ENCODE peak calls at places on chromosomes 16 and 17, in eight cellular contexts. One of them, this sample, is unnamed.
A peak's percentile ranks its signal among the peaks of the same experiment; 100 is the strongest.

GRCh38 chr17:72063262-72063661 is 57.6 kb upstream of the SOX9 start:
- DNase-seq in coronary artery: no peak
- DNase-seq in mesothelial cell of epicardium: no peak
- DNase-seq in heart right ventricle: no peak
- DNase-seq in AG04449: no peak
- DNase-seq in activated CD8-positive, alpha-beta T cell treated with anti-CD3 and anti-CD28 coated beads for 36 hours: no peak
- DNase-seq in right atrium auricular region: no peak
- DNase-seq in fibroblast of lung: no peak
- DNase-seq in this sample: no peak

GRCh38 chr17:29572691-29573557 is 4.4 kb downstream of the TP53I13 start:
- DNase-seq in coronary artery: peak; percentile 75
- DNase-seq in mesothelial cell of epicardium: peak; percentile 37
- DNase-seq in heart right ventricle: peak; percentile 72
- DNase-seq in AG04449: no peak
- DNase-seq in activated CD8-positive, alpha-beta T cell treated with anti-CD3 and anti-CD28 coated beads for 36 hours: peak; percentile 76
- DNase-seq in right atrium auricular region: no peak
- DNase-seq in fibroblast of lung: peak; percentile 66
- DNase-seq in this sample: no peak

GRCh38 chr17:14091367-14091766 is 22.1 kb downstream of the COX10 start:
- DNase-seq in coronary artery: no peak
- DNase-seq in mesothelial cell of epicardium: no peak
- DNase-seq in heart right ventricle: no peak
- DNase-seq in AG04449: peak; percentile 34
- DNase-seq in activated CD8-positive, alpha-beta T cell treated with anti-CD3 and anti-CD28 coated beads for 36 hours: no peak
- DNase-seq in right atrium auricular region: no peak
- DNase-seq in fibroblast of lung: peak; percentile 61
- DNase-seq in this sample: no peak

GRCh38 chr17:36198831-36199465 is 2.4 kb upstream of the CCL3L1 start:
- DNase-seq in coronary artery: no peak
- DNase-seq in mesothelial cell of epicardium: no peak
- DNase-seq in heart right ventricle: no peak
- DNase-seq in AG04449: no peak
- DNase-seq in activated CD8-positive, alpha-beta T cell treated with anti-CD3 and anti-CD28 coated beads for 36 hours: peak; percentile 78
- DNase-seq in right atrium auricular region: no peak
- DNase-seq in fibroblast of lung: no peak
- DNase-seq in this sample: no peak

GRCh38 chr16:48531011-48531962 is 78.7 kb downstream of the N4BP1 start:
- DNase-seq in coronary artery: no peak
- DNase-seq in mesothelial cell of epicardium: no peak
- DNase-seq in heart right ventricle: no peak
- DNase-seq in AG04449: no peak
- DNase-seq in activated CD8-positive, alpha-beta T cell treated with anti-CD3 and anti-CD28 coated beads for 36 hours: no peak
- DNase-seq in right atrium auricular region: no peak
- DNase-seq in fibroblast of lung: no peak
- DNase-seq in this sample: no peak

GRCh38 chr16:56617212-56618085 is 8.1 kb upstream of the MT1E start:
- DNase-seq in coronary artery: peak; percentile 86
- DNase-seq in mesothelial cell of epicardium: no peak
- DNase-seq in heart right ventricle: peak; percentile 83
- DNase-seq in AG04449: no peak
- DNase-seq in activated CD8-positive, alpha-beta T cell treated with anti-CD3 and anti-CD28 coated beads for 36 hours: peak; percentile 81
- DNase-seq in right atrium auricular region: peak; percentile 84
- DNase-seq in fibroblast of lung: peak; percentile 73
- DNase-seq in this sample: no peak

GRCh38 chr17:12591336-12591735 is 74.4 kb upstream of the MYOCD start:
- DNase-seq in coronary artery: no peak
- DNase-seq in mesothelial cell of epicardium: no peak
- DNase-seq in heart right ventricle: no peak
- DNase-seq in AG04449: no peak
- DNase-seq in activated CD8-positive, alpha-beta T cell treated with anti-CD3 and anti-CD28 coated beads for 36 hours: no peak
- DNase-seq in right atrium auricular region: no peak
- DNase-seq in fibroblast of lung: no peak
- DNase-seq in this sample: no peak

GRCh38 chr17:55391764-55392467 is 29.7 kb downstream of the MMD start:
- DNase-seq in coronary artery: no peak
- DNase-seq in mesothelial cell of epicardium: no peak
- DNase-seq in heart right ventricle: no peak
- DNase-seq in AG04449: no peak
- DNase-seq in activated CD8-positive, alpha-beta T cell treated with anti-CD3 and anti-CD28 coated beads for 36 hours: no peak
- DNase-seq in right atrium auricular region: no peak
- DNase-seq in fibroblast of lung: no peak
- DNase-seq in this sample: no peak

GRCh38 chr16:85637808-85638186 is 24.7 kb downstream of the GSE1 start:
- DNase-seq in coronary artery: no peak
- DNase-seq in mesothelial cell of epicardium: no peak
- DNase-seq in heart right ventricle: no peak
- DNase-seq in AG04449: no peak
- DNase-seq in activated CD8-positive, alpha-beta T cell treated with anti-CD3 and anti-CD28 coated beads for 36 hours: no peak
- DNase-seq in right atrium auricular region: no peak
- DNase-seq in fibroblast of lung: no peak
- DNase-seq in this sample: no peak

GRCh38 chr16:71622088-71622487 is 3.9 kb upstream of the MARVELD3 start:
- DNase-seq in coronary artery: no peak
- DNase-seq in mesothelial cell of epicardium: no peak
- DNase-seq in heart right ventricle: no peak
- DNase-seq in AG04449: no peak
- DNase-seq in activated CD8-positive, alpha-beta T cell treated with anti-CD3 and anti-CD28 coated beads for 36 hours: no peak
- DNase-seq in right atrium auricular region: no peak
- DNase-seq in fibroblast of lung: no peak
- DNase-seq in this sample: no peak

GRCh38 chr17:10674696-10675095 is 17.6 kb upstream of the MYH3 start:
- DNase-seq in coronary artery: no peak
- DNase-seq in mesothelial cell of epicardium: no peak
- DNase-seq in heart right ventricle: no peak
- DNase-seq in AG04449: no peak
- DNase-seq in activated CD8-positive, alpha-beta T cell treated with anti-CD3 and anti-CD28 coated beads for 36 hours: no peak
- DNase-seq in right atrium auricular region: no peak
- DNase-seq in fibroblast of lung: no peak
- DNase-seq in this sample: no peak

GRCh38 chr16:85563515-85564276 is 49.4 kb upstream of the GSE1 start:
- DNase-seq in coronary artery: no peak
- DNase-seq in mesothelial cell of epicardium: no peak
- DNase-seq in heart right ventricle: peak; percentile 77
- DNase-seq in AG04449: no peak
- DNase-seq in activated CD8-positive, alpha-beta T cell treated with anti-CD3 and anti-CD28 coated beads for 36 hours: no peak
- DNase-seq in right atrium auricular region: peak; percentile 88
- DNase-seq in fibroblast of lung: no peak
- DNase-seq in this sample: no peak

GRCh38 chr17:15742051-15742795 is 10.1 kb downstream of the TBC1D26 start:
- DNase-seq in coronary artery: no peak
- DNase-seq in mesothelial cell of epicardium: no peak
- DNase-seq in heart right ventricle: no peak
- DNase-seq in AG04449: no peak
- DNase-seq in activated CD8-positive, alpha-beta T cell treated with anti-CD3 and anti-CD28 coated beads for 36 hours: no peak
- DNase-seq in right atrium auricular region: no peak
- DNase-seq in fibroblast of lung: no peak
- DNase-seq in this sample: no peak

GRCh38 chr17:77924757-77925336 is 33.7 kb upstream of the TNRC6C start:
- DNase-seq in coronary artery: no peak
- DNase-seq in mesothelial cell of epicardium: no peak
- DNase-seq in heart right ventricle: peak; percentile 72
- DNase-seq in AG04449: no peak
- DNase-seq in activated CD8-positive, alpha-beta T cell treated with anti-CD3 and anti-CD28 coated beads for 36 hours: no peak
- DNase-seq in right atrium auricular region: peak; percentile 86
- DNase-seq in fibroblast of lung: peak; percentile 81
- DNase-seq in this sample: peak; percentile 79

GRCh38 chr16:28140788-28141618 is 70.8 kb downstream of the XPO6 start:
- DNase-seq in coronary artery: no peak
- DNase-seq in mesothelial cell of epicardium: no peak
- DNase-seq in heart right ventricle: peak; percentile 13
- DNase-seq in AG04449: no peak
- DNase-seq in activated CD8-positive, alpha-beta T cell treated with anti-CD3 and anti-CD28 coated beads for 36 hours: peak; percentile 89
- DNase-seq in right atrium auricular region: no peak
- DNase-seq in fibroblast of lung: no peak
- DNase-seq in this sample: no peak

GRCh38 chr16:87929986-87930385 is 6.3 kb downstream of the CA5A start:
- DNase-seq in coronary artery: no peak
- DNase-seq in mesothelial cell of epicardium: no peak
- DNase-seq in heart right ventricle: no peak
- DNase-seq in AG04449: no peak
- DNase-seq in activated CD8-positive, alpha-beta T cell treated with anti-CD3 and anti-CD28 coated beads for 36 hours: no peak
- DNase-seq in right atrium auricular region: no peak
- DNase-seq in fibroblast of lung: peak; percentile 31
- DNase-seq in this sample: no peak

GRCh38 chr16:87933140-87933495 is 3.2 kb downstream of the CA5A start:
- DNase-seq in coronary artery: no peak
- DNase-seq in mesothelial cell of epicardium: no peak
- DNase-seq in heart right ventricle: no peak
- DNase-seq in AG04449: no peak
- DNase-seq in activated CD8-positive, alpha-beta T cell treated with anti-CD3 and anti-CD28 coated beads for 36 hours: no peak
- DNase-seq in right atrium auricular region: no peak
- DNase-seq in fibroblast of lung: no peak
- DNase-seq in this sample: no peak

GRCh38 chr16:87927195-87927562 is 9.2 kb downstream of the CA5A start:
- DNase-seq in coronary artery: no peak
- DNase-seq in mesothelial cell of epicardium: no peak
- DNase-seq in heart right ventricle: no peak
- DNase-seq in AG04449: no peak
- DNase-seq in activated CD8-positive, alpha-beta T cell treated with anti-CD3 and anti-CD28 coated beads for 36 hours: no peak
- DNase-seq in right atrium auricular region: no peak
- DNase-seq in fibroblast of lung: no peak
- DNase-seq in this sample: no peak

GRCh38 chr16:87931504-87931903 is 4.8 kb downstream of the CA5A start:
- DNase-seq in coronary artery: no peak
- DNase-seq in mesothelial cell of epicardium: no peak
- DNase-seq in heart right ventricle: no peak
- DNase-seq in AG04449: no peak
- DNase-seq in activated CD8-positive, alpha-beta T cell treated with anti-CD3 and anti-CD28 coated beads for 36 hours: peak; percentile 41
- DNase-seq in right atrium auricular region: no peak
- DNase-seq in fibroblast of lung: peak; percentile 93
- DNase-seq in this sample: peak; percentile 64

DNA sequence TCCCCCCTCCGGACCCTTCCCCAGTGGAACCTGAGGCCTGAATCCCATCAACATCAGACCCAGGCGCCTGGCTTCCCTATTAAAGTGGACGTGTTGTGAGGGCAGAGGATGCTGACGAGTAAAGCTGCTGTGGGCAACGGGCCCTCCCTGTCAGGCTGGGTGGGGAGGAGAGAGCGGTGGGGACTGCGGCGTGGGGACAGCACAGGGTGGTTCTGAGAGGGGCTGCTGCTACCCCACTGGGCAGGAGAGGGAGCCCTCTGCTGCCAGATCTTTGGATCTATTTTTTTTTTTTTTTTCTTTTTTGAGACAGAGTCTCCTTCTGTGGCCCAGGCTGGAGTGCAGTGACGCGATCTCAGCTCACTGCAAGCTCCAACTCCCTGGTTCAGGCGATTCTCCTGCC is 5.9 kb downstream of the CA5A start:
- DNase-seq in coronary artery: no peak
- DNase-seq in mesothelial cell of epicardium: no peak
- DNase-seq in heart right ventricle: no peak
- DNase-seq in AG04449: no peak
- DNase-seq in activated CD8-positive, alpha-beta T cell treated with anti-CD3 and anti-CD28 coated beads for 36 hours: peak; percentile 23
- DNase-seq in right atrium auricular region: no peak
- DNase-seq in fibroblast of lung: no peak
- DNase-seq in this sample: no peak
- TF ChIP-seq CTCF in coronary artery: no peak
- TF ChIP-seq CTCF in mesothelial cell of epicardium: peak; percentile 11
- TF ChIP-seq CTCF in heart right ventricle: peak; percentile 30
- TF ChIP-seq CTCF in AG04449: peak; percentile 25
- TF ChIP-seq CTCF in activated CD8-positive, alpha-beta T cell treated with anti-CD3 and anti-CD28 coated beads for 36 hours: no peak
- TF ChIP-seq CTCF in right atrium auricular region: no peak
- TF ChIP-seq CTCF in fibroblast of lung: no peak
- TF ChIP-seq CTCF in this sample: peak; percentile 42

GRCh38 chr17:28492352-28493310 is 13.5 kb upstream of the FOXN1 start:
- DNase-seq in coronary artery: no peak
- DNase-seq in mesothelial cell of epicardium: no peak
- DNase-seq in heart right ventricle: no peak
- DNase-seq in AG04449: no peak
- DNase-seq in activated CD8-positive, alpha-beta T cell treated with anti-CD3 and anti-CD28 coated beads for 36 hours: no peak
- DNase-seq in right atrium auricular region: no peak
- DNase-seq in fibroblast of lung: no peak
- DNase-seq in this sample: no peak
- TF ChIP-seq CTCF in coronary artery: no peak
- TF ChIP-seq CTCF in mesothelial cell of epicardium: no peak
- TF ChIP-seq CTCF in heart right ventricle: no peak
- TF ChIP-seq CTCF in AG04449: no peak
- TF ChIP-seq CTCF in activated CD8-positive, alpha-beta T cell treated with anti-CD3 and anti-CD28 coated beads for 36 hours: no peak
- TF ChIP-seq CTCF in right atrium auricular region: no peak
- TF ChIP-seq CTCF in fibroblast of lung: no peak
- TF ChIP-seq CTCF in this sample: no peak

GRCh38 chr17:66021757-66022156 is 170.2 kb downstream of the CEP112 start:
- DNase-seq in coronary artery: no peak
- DNase-seq in mesothelial cell of epicardium: no peak
- DNase-seq in heart right ventricle: no peak
- DNase-seq in AG04449: no peak
- DNase-seq in activated CD8-positive, alpha-beta T cell treated with anti-CD3 and anti-CD28 coated beads for 36 hours: no peak
- DNase-seq in right atrium auricular region: no peak
- DNase-seq in fibroblast of lung: no peak
- DNase-seq in this sample: no peak
- TF ChIP-seq CTCF in coronary artery: no peak
- TF ChIP-seq CTCF in mesothelial cell of epicardium: no peak
- TF ChIP-seq CTCF in heart right ventricle: no peak
- TF ChIP-seq CTCF in AG04449: no peak
- TF ChIP-seq CTCF in activated CD8-positive, alpha-beta T cell treated with anti-CD3 and anti-CD28 coated beads for 36 hours: no peak
- TF ChIP-seq CTCF in right atrium auricular region: no peak
- TF ChIP-seq CTCF in fibroblast of lung: no peak
- TF ChIP-seq CTCF in this sample: no peak

GRCh38 chr16:2858245-2859025 is 465 bp upstream of the PRSS22 start:
- DNase-seq in coronary artery: no peak
- DNase-seq in mesothelial cell of epicardium: no peak
- DNase-seq in heart right ventricle: no peak
- DNase-seq in AG04449: no peak
- DNase-seq in activated CD8-positive, alpha-beta T cell treated with anti-CD3 and anti-CD28 coated beads for 36 hours: no peak
- DNase-seq in right atrium auricular region: no peak
- DNase-seq in fibroblast of lung: no peak
- DNase-seq in this sample: no peak
- TF ChIP-seq CTCF in coronary artery: no peak
- TF ChIP-seq CTCF in mesothelial cell of epicardium: no peak
- TF ChIP-seq CTCF in heart right ventricle: no peak
- TF ChIP-seq CTCF in AG04449: no peak
- TF ChIP-seq CTCF in activated CD8-positive, alpha-beta T cell treated with anti-CD3 and anti-CD28 coated beads for 36 hours: no peak
- TF ChIP-seq CTCF in right atrium auricular region: no peak
- TF ChIP-seq CTCF in fibroblast of lung: no peak
- TF ChIP-seq CTCF in this sample: no peak